ENCODE peak calls at places on chromosome X, in ten cellular contexts. One of them, this sample, is unnamed. For H3K27me3, the result is how much of the 10 kb centered on the place peaks cover.

GRCh38 chrX:74178536-74178935 is 125.4 kb upstream of the ZCCHC13 start:
- DNase-seq in mesenchymal stem cell: no peak
- DNase-seq in ovary: no peak
- DNase-seq in PC-3: no peak
- DNase-seq in vagina: no peak
- DNase-seq in spleen: peak
- DNase-seq in hepatocyte: peak
- DNase-seq in brain microvascular endothelial cell: no peak
- DNase-seq in right lobe of liver: no peak
- DNase-seq in heart right ventricle: no peak
- DNase-seq in this sample: no peak

GRCh38 chrX:137194164-137194563 is 160.4 kb upstream of the GPR101 start:
- DNase-seq in heart right ventricle: peak
- DNase-seq in brain microvascular endothelial cell: peak
- DNase-seq in hepatocyte: peak
- DNase-seq in mesenchymal stem cell: no peak
- DNase-seq in vagina: no peak
- DNase-seq in spleen: no peak
- DNase-seq in ovary: no peak
- DNase-seq in PC-3: peak
- DNase-seq in right lobe of liver: no peak
- DNase-seq in this sample: no peak

GRCh38 chrX:56947695-56948094 is 47.6 kb downstream of the SPIN3 start:
- DNase-seq in right lobe of liver: no peak
- DNase-seq in mesenchymal stem cell: no peak
- DNase-seq in hepatocyte: no peak
- DNase-seq in PC-3: peak
- DNase-seq in brain microvascular endothelial cell: no peak
- DNase-seq in ovary: no peak
- DNase-seq in heart right ventricle: no peak
- DNase-seq in spleen: no peak
- DNase-seq in vagina: no peak
- DNase-seq in this sample: no peak

GRCh38 chrX:12988797-12989196 is 13.9 kb downstream of the TMSB4X start:
- DNase-seq in hepatocyte: peak
- DNase-seq in heart right ventricle: no peak
- DNase-seq in vagina: no peak
- DNase-seq in PC-3: peak
- DNase-seq in spleen: no peak
- DNase-seq in mesenchymal stem cell: no peak
- DNase-seq in ovary: no peak
- DNase-seq in right lobe of liver: no peak
- DNase-seq in brain microvascular endothelial cell: peak
- DNase-seq in this sample: peak

GRCh38 chrX:3939967-3940610 is 226.6 kb upstream of the PRKX start:
- DNase-seq in mesenchymal stem cell: peak
- DNase-seq in hepatocyte: peak
- DNase-seq in ovary: no peak
- DNase-seq in heart right ventricle: no peak
- DNase-seq in vagina: no peak
- DNase-seq in right lobe of liver: no peak
- DNase-seq in spleen: no peak
- DNase-seq in PC-3: peak
- DNase-seq in brain microvascular endothelial cell: peak
- DNase-seq in this sample: no peak

GRCh38 chrX:74450803-74451449 is 29.6 kb downstream of the SLC16A2 start:
- DNase-seq in brain microvascular endothelial cell: peak
- DNase-seq in mesenchymal stem cell: peak
- DNase-seq in vagina: no peak
- DNase-seq in spleen: no peak
- DNase-seq in hepatocyte: peak
- DNase-seq in heart right ventricle: no peak
- DNase-seq in ovary: no peak
- DNase-seq in PC-3: peak
- DNase-seq in right lobe of liver: no peak
- DNase-seq in this sample: no peak

GRCh38 chrX:120839506-120839905 is 36.2 kb downstream of the CT47B1 start:
- DNase-seq in ovary: no peak
- DNase-seq in heart right ventricle: no peak
- DNase-seq in right lobe of liver: no peak
- DNase-seq in PC-3: peak
- DNase-seq in vagina: no peak
- DNase-seq in spleen: no peak
- DNase-seq in hepatocyte: no peak
- DNase-seq in brain microvascular endothelial cell: peak
- DNase-seq in mesenchymal stem cell: no peak
- DNase-seq in this sample: no peak

GRCh38 chrX:45775462-45775861 is 574.8 kb upstream of the DIPK2B start:
- DNase-seq in right lobe of liver: no peak
- DNase-seq in heart right ventricle: no peak
- DNase-seq in spleen: no peak
- DNase-seq in brain microvascular endothelial cell: no peak
- DNase-seq in hepatocyte: no peak
- DNase-seq in vagina: no peak
- DNase-seq in PC-3: peak
- DNase-seq in ovary: no peak
- DNase-seq in mesenchymal stem cell: peak
- DNase-seq in this sample: no peak

GRCh38 chrX:630007-630921 is at the start of gene SHOX:
- DNase-seq in brain microvascular endothelial cell: no peak
- DNase-seq in right lobe of liver: no peak
- DNase-seq in hepatocyte: no peak
- DNase-seq in mesenchymal stem cell: no peak
- DNase-seq in ovary: no peak
- DNase-seq in heart right ventricle: no peak
- DNase-seq in PC-3: no peak
- DNase-seq in vagina: peak
- DNase-seq in spleen: peak
- DNase-seq in this sample: no peak

GRCh38 chrX:70554081-70554480 is 109.4 kb downstream of the DLG3 start:
- DNase-seq in vagina: no peak
- DNase-seq in heart right ventricle: no peak
- DNase-seq in spleen: no peak
- DNase-seq in mesenchymal stem cell: peak
- DNase-seq in ovary: no peak
- DNase-seq in right lobe of liver: no peak
- DNase-seq in brain microvascular endothelial cell: peak
- DNase-seq in hepatocyte: peak
- DNase-seq in PC-3: peak
- DNase-seq in this sample: no peak

GRCh38 chrX:53071604-53072417 is 10.4 kb upstream of the TSPYL2 start:
- DNase-seq in mesenchymal stem cell: peak
- DNase-seq in heart right ventricle: peak
- DNase-seq in spleen: peak
- DNase-seq in vagina: no peak
- DNase-seq in brain microvascular endothelial cell: peak
- DNase-seq in PC-3: peak
- DNase-seq in ovary: peak
- DNase-seq in hepatocyte: peak
- DNase-seq in right lobe of liver: peak
- DNase-seq in this sample: peak

GRCh38 chrX:71111141-71111843 is at the start of gene IL2RG:
- DNase-seq in spleen: peak
- DNase-seq in vagina: no peak
- DNase-seq in mesenchymal stem cell: no peak
- DNase-seq in brain microvascular endothelial cell: no peak
- DNase-seq in hepatocyte: peak
- DNase-seq in heart right ventricle: no peak
- DNase-seq in ovary: no peak
- DNase-seq in PC-3: peak
- DNase-seq in right lobe of liver: no peak
- DNase-seq in this sample: no peak

GRCh38 chrX:30141966-30142365 is 73.4 kb upstream of the MAGEB2 start:
- DNase-seq in brain microvascular endothelial cell: peak
- DNase-seq in PC-3: peak
- DNase-seq in heart right ventricle: peak
- DNase-seq in spleen: no peak
- DNase-seq in right lobe of liver: no peak
- DNase-seq in hepatocyte: peak
- DNase-seq in vagina: no peak
- DNase-seq in mesenchymal stem cell: peak
- DNase-seq in ovary: no peak
- DNase-seq in this sample: no peak

GRCh38 chrX:3066555-3066954 is 25.3 kb downstream of the ARSF start:
- DNase-seq in vagina: no peak
- DNase-seq in right lobe of liver: peak
- DNase-seq in brain microvascular endothelial cell: no peak
- DNase-seq in ovary: no peak
- DNase-seq in mesenchymal stem cell: peak
- DNase-seq in spleen: no peak
- DNase-seq in hepatocyte: peak
- DNase-seq in PC-3: no peak
- DNase-seq in heart right ventricle: peak
- DNase-seq in this sample: no peak

GRCh38 chrX:146994163-146994562 is 179.6 kb upstream of the CXorf51A start:
- DNase-seq in mesenchymal stem cell: no peak
- DNase-seq in hepatocyte: no peak
- DNase-seq in brain microvascular endothelial cell: no peak
- DNase-seq in ovary: no peak
- DNase-seq in vagina: no peak
- DNase-seq in PC-3: no peak
- DNase-seq in spleen: no peak
- DNase-seq in heart right ventricle: no peak
- DNase-seq in right lobe of liver: no peak
- DNase-seq in this sample: no peak

GRCh38 chrX:7689791-7690412 is 153.1 kb upstream of the VCX start:
- DNase-seq in right lobe of liver: no peak
- DNase-seq in hepatocyte: no peak
- DNase-seq in PC-3: no peak
- DNase-seq in vagina: no peak
- DNase-seq in ovary: no peak
- DNase-seq in mesenchymal stem cell: no peak
- DNase-seq in brain microvascular endothelial cell: no peak
- DNase-seq in heart right ventricle: no peak
- DNase-seq in spleen: no peak
- DNase-seq in this sample: no peak

DNA sequence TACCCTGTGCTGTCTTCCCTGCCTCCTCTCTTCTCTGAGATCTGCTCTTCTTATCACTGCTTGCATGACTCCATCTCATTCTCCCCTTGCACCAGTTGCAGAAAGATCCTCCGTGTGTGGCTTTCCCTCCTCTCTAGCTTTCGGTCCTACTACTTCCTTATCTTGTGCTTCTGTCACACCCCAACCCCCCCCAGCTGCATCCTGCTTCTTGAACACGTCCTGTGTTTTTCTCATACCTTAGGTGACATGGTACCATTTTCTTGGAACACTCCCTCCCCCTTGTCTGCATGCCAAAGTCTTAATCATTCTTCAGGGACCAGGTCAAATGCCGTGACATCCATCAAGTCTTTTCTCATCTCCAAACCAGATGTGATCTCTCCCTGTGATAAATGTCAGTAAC is 46.4 kb downstream of the FHL1 start:
- DNase-seq in brain microvascular endothelial cell: no peak
- DNase-seq in right lobe of liver: no peak
- DNase-seq in hepatocyte: no peak
- DNase-seq in mesenchymal stem cell: no peak
- DNase-seq in vagina: no peak
- DNase-seq in heart right ventricle: no peak
- DNase-seq in PC-3: no peak
- DNase-seq in spleen: no peak
- DNase-seq in ovary: no peak
- DNase-seq in this sample: no peak
- H3K27me3 ChIP-seq in brain microvascular endothelial cell: under half
- H3K27me3 ChIP-seq in right lobe of liver: under half
- H3K27me3 ChIP-seq in hepatocyte: under half
- H3K27me3 ChIP-seq in mesenchymal stem cell: under half
- H3K27me3 ChIP-seq in vagina: under half
- H3K27me3 ChIP-seq in heart right ventricle: under half
- H3K27me3 ChIP-seq in PC-3: under half
- H3K27me3 ChIP-seq in spleen: under half
- H3K27me3 ChIP-seq in ovary: under half
- H3K27me3 ChIP-seq in this sample: under half

GRCh38 chrX:129961180-129962083 is 21.0 kb upstream of the BCORL1 start:
- DNase-seq in PC-3: peak
- DNase-seq in ovary: no peak
- DNase-seq in brain microvascular endothelial cell: peak
- DNase-seq in heart right ventricle: peak
- DNase-seq in mesenchymal stem cell: peak
- DNase-seq in vagina: no peak
- DNase-seq in spleen: peak
- DNase-seq in right lobe of liver: peak
- DNase-seq in hepatocyte: peak
- DNase-seq in this sample: peak
- H3K4me3 ChIP-seq in PC-3: peak
- H3K4me3 ChIP-seq in ovary: no peak
- H3K4me3 ChIP-seq in brain microvascular endothelial cell: no peak
- H3K4me3 ChIP-seq in heart right ventricle: peak
- H3K4me3 ChIP-seq in mesenchymal stem cell: no peak
- H3K4me3 ChIP-seq in vagina: peak
- H3K4me3 ChIP-seq in spleen: no peak
- H3K4me3 ChIP-seq in right lobe of liver: no peak
- H3K4me3 ChIP-seq in hepatocyte: no peak
- H3K4me3 ChIP-seq in this sample: no peak

DNA sequence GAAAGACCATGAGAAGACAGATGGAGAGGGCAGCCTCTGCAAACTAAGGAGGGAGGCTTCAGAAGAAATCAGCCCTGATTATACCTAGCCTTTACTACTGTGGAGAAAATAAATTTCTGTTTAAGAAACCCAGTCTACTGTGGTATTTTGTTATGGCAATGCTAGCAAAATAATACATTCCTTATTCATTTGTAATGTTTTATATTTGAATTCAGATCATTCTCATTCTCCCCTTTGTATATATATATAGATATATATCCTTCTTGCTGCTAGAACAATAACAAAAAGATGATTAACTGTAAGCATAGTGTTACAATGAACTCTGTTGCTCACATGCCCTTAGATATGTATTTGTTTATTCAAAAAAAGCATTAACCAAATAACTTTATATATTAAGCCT is 22.5 kb downstream of the DMD start:
- DNase-seq in right lobe of liver: no peak
- DNase-seq in hepatocyte: no peak
- DNase-seq in brain microvascular endothelial cell: no peak
- DNase-seq in heart right ventricle: no peak
- DNase-seq in PC-3: no peak
- DNase-seq in spleen: no peak
- DNase-seq in mesenchymal stem cell: no peak
- DNase-seq in ovary: no peak
- DNase-seq in vagina: no peak
- DNase-seq in this sample: no peak
- H3K27me3 ChIP-seq in right lobe of liver: under half
- H3K27me3 ChIP-seq in hepatocyte: under half
- H3K27me3 ChIP-seq in brain microvascular endothelial cell: under half
- H3K27me3 ChIP-seq in heart right ventricle: under half
- H3K27me3 ChIP-seq in PC-3: under half
- H3K27me3 ChIP-seq in spleen: under half
- H3K27me3 ChIP-seq in mesenchymal stem cell: under half
- H3K27me3 ChIP-seq in ovary: under half
- H3K27me3 ChIP-seq in vagina: under half
- H3K27me3 ChIP-seq in this sample: under half

GRCh38 chrX:19698125-19698524 is 182.8 kb upstream of the MAP3K15 start:
- DNase-seq in heart right ventricle: peak
- DNase-seq in right lobe of liver: no peak
- DNase-seq in ovary: no peak
- DNase-seq in hepatocyte: no peak
- DNase-seq in mesenchymal stem cell: peak
- DNase-seq in brain microvascular endothelial cell: no peak
- DNase-seq in vagina: no peak
- DNase-seq in spleen: no peak
- DNase-seq in PC-3: peak
- DNase-seq in this sample: peak
- H3K4me3 ChIP-seq in heart right ventricle: no peak
- H3K4me3 ChIP-seq in right lobe of liver: no peak
- H3K4me3 ChIP-seq in ovary: no peak
- H3K4me3 ChIP-seq in hepatocyte: no peak
- H3K4me3 ChIP-seq in mesenchymal stem cell: no peak
- H3K4me3 ChIP-seq in brain microvascular endothelial cell: no peak
- H3K4me3 ChIP-seq in vagina: no peak
- H3K4me3 ChIP-seq in spleen: no peak
- H3K4me3 ChIP-seq in PC-3: peak
- H3K4me3 ChIP-seq in this sample: no peak

This sample was measured in lung.